ENCODE peak calls at places on chromosomes 1 and 21, in six cellular contexts. J is spleen; D is CD8-positive, alpha-beta T cell; Q is choroid plexus epithelial cell; Y is cardiac muscle cell; C is H9. U is an unnamed sample.

GRCh38 chr1:166089804-166090203 is 77.0 kb downstream of the FAM78B start:
- DNase-seq in Q (no peak), D (no peak), C (no peak), J (no peak), Y (no peak), U (no peak)

GRCh38 chr1:212098771-212099170 is 63.2 kb downstream of the DTL start:
- DNase-seq in D (no peak), Y (no peak), Q (no peak), C (no peak), J (no peak), U (no peak)

GRCh38 chr1:110462964-110463363 is 12.0 kb downstream of the PROK1 start:
- DNase-seq in C (no peak), Q (no peak), Y (no peak), D (no peak), J (peak), U (no peak)

GRCh38 chr1:86423873-86424272 is at the start of gene CLCA2:
- DNase-seq in D (no peak), Y (no peak), Q (no peak), C (no peak), J (no peak), U (no peak)

GRCh38 chr1:227869851-227870305 is 54.4 kb downstream of the PRSS38 start:
- DNase-seq in J (peak), Q (no peak), Y (no peak), C (no peak), D (peak), U (no peak)

GRCh38 chr21:41973427-41973831 is 19.6 kb upstream of the C2CD2 start:
- DNase-seq in D (no peak), Y (no peak), J (peak), C (no peak), Q (no peak), U (no peak)

GRCh38 chr1:31843506-31843905 is 27.7 kb upstream of the SPOCD1 start:
- DNase-seq in Y (no peak), C (no peak), J (no peak), Q (peak), D (no peak), U (peak)

GRCh38 chr1:58815069-58815679 is 31.3 kb upstream of the JUN start:
- DNase-seq in Q (peak), C (peak), J (peak), D (peak), Y (no peak), U (peak)

GRCh38 chr21:41222247-41223068 is 54.5 kb downstream of the BACE2 start:
- DNase-seq in C (no peak), J (no peak), Q (no peak), D (no peak), Y (no peak), U (peak)

GRCh38 chr21:41187537-41188025 is 19.6 kb downstream of the BACE2 start:
- DNase-seq in Q (no peak), Y (no peak), J (no peak), C (no peak), D (no peak), U (no peak)

GRCh38 chr1:52142220-52143153 is 598 bp downstream of the ZFYVE9 start:
- DNase-seq in D (peak), J (peak), Q (peak), C (peak), Y (peak), U (peak)

GRCh38 chr1:36350659-36351171 is 27.3 kb upstream of the EVA1B start:
- DNase-seq in C (no peak), J (peak), D (peak), Y (no peak), Q (peak), U (peak)

GRCh38 chr1:180085331-180085730 is 69.3 kb upstream of the QSOX1 start:
- DNase-seq in C (no peak), Q (no peak), D (no peak), J (no peak), Y (no peak), U (no peak)

GRCh38 chr1:7644906-7645750 is 126.0 kb upstream of the VAMP3 start:
- DNase-seq in C (no peak), Y (peak), D (no peak), Q (no peak), J (peak), U (no peak)

GRCh38 chr1:224783006-224783651 is 146.3 kb upstream of the DNAH14 start:
- DNase-seq in C (no peak), J (no peak), Q (no peak), D (no peak), Y (no peak), U (no peak)

GRCh38 chr1:53584446-53585102 is 125.4 kb downstream of the DMRTB1 start:
- DNase-seq in Q (no peak), D (no peak), Y (no peak), C (no peak), J (no peak), U (no peak)

GRCh38 chr21:35737899-35738341 is 322.4 kb downstream of the SETD4 start:
- DNase-seq in C (no peak), Y (no peak), J (no peak), D (no peak), Q (peak), U (peak)

GRCh38 chr1:212743901-212744475 is 44.3 kb upstream of the BATF3 start:
- DNase-seq in C (no peak), D (no peak), Y (no peak), J (no peak), Q (no peak), U (no peak)

GRCh38 chr1:208093046-208093445 is 151.1 kb downstream of the PLXNA2 start:
- DNase-seq in Q (no peak), C (no peak), Y (no peak), J (no peak), D (no peak), U (no peak)

GRCh38 chr1:113118266-113118665 is 45.3 kb downstream of the LRIG2 start:
- DNase-seq in Y (no peak), J (no peak), D (no peak), C (no peak), Q (no peak), U (no peak)

GRCh38 chr1:8211620-8212442 is 106.1 kb upstream of the SLC45A1 start:
- DNase-seq in Q (peak), J (no peak), D (no peak), C (no peak), Y (no peak), U (peak)

GRCh38 chr1:24966724-24967346 is 36.8 kb upstream of the RUNX3 start:
- DNase-seq in J (peak), Q (peak), C (no peak), D (no peak), Y (no peak), U (peak)

GRCh38 chr1:157085416-157085815 is 14.2 kb downstream of the ETV3L start:
- DNase-seq in D (no peak), J (no peak), Y (no peak), Q (no peak), C (no peak), U (no peak)

GRCh38 chr1:31755850-31756492 is 8.2 kb downstream of the ADGRB2 start:
- DNase-seq in Y (no peak), D (no peak), J (no peak), C (no peak), Q (no peak), U (no peak)

GRCh38 chr1:64469614-64469976 is 334 bp upstream of the CACHD1 start:
- DNase-seq in C (no peak), Y (no peak), J (no peak), Q (peak), D (no peak), U (no peak)

GRCh38 chr1:169484107-169484506 is 1.6 kb downstream of the SLC19A2 start:
- DNase-seq in C (no peak), D (no peak), Q (no peak), Y (peak), J (no peak), U (no peak)

GRCh38 chr1:20486457-20487235 is 636 bp upstream of the CAMK2N1 start:
- DNase-seq in D (no peak), C (peak), Y (peak), J (no peak), Q (no peak), U (no peak)

GRCh38 chr1:192862271-192862670 is 53.4 kb downstream of the RGS2 start:
- DNase-seq in Y (no peak), C (no peak), Q (no peak), J (no peak), D (no peak), U (no peak)

GRCh38 chr21:46284077-46284644 is 1.2 kb downstream of the MCM3AP start:
- DNase-seq in Q (no peak), D (no peak), J (no peak), C (no peak), Y (no peak), U (no peak)

GRCh38 chr1:19009882-19010321 is 53.4 kb upstream of the IFFO2 start:
- DNase-seq in Q (peak), D (no peak), J (no peak), Y (no peak), C (peak), U (peak)

GRCh38 chr1:201316556-201316955 is 33.2 kb downstream of the PKP1 start:
- DNase-seq in C (no peak), D (no peak), Q (no peak), J (no peak), Y (no peak), U (no peak)

GRCh38 chr1:145995964-145996432 is 381 bp downstream of the TXNIP start:
- DNase-seq in Q (no peak), C (no peak), J (no peak), D (no peak), Y (peak), U (no peak)

GRCh38 chr1:200182701-200183100 is 155.2 kb downstream of the NR5A2 start:
- DNase-seq in Q (no peak), J (no peak), C (no peak), D (no peak), Y (no peak), U (no peak)

DNA sequence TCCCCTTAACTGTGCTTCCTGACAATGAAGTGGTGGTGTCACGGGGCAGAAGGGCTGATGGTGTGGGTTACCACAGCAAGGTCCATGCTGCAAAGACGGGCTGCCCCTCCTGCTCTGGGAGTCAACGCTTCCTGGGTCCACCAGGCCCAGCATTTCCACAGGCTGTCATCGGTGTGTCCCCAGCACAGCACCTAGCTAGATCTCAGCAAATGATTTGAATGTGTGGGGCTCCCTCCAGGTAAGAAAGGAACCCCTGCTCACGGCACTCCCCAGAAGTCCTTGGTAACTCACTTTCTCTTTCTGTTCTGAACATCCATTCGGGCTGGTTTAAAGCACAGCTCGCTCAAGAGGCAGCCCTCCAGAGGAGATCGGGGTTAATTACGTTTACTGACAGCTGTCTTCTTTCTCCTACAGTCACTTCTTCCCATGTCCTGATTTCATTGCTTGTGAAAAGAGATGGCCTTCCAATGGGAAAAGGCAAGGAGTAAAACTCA is 27.3 kb downstream of the HIVEP3 start:
- DNase-seq in J (no peak), C (no peak), D (peak), Y (no peak), Q (peak), U (no peak)
- TF ChIP-seq CTCF in J (peak), C (peak), D (peak), Y (peak), Q (peak), U (peak)

GRCh38 chr1:114620419-114620818 is 39.0 kb upstream of the BCAS2 start:
- DNase-seq in C (no peak), Q (peak), Y (no peak), J (no peak), D (no peak), U (no peak)
- TF ChIP-seq CTCF in C (no peak), Q (no peak), Y (no peak), J (no peak), D (no peak), U (no peak)

DNA sequence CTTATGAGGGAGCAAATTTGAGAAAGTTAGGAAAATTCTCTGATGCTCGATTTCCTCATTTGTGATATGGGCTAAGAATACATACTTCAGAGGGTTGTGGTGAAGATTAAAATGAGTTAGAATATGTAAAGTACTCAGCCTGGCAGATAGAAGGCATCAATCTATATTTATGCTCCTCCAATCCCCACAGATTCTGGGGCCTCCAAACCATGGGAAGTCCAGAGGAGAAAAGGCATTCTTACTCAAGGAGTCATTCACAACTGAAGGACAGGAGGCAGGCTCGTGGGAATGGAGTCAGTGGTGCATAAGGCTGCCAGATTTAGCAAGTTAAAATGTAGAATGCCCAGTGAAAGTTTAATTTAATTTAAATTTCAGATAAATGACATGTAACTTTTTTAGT is 330.0 kb upstream of the POU3F1 start:
- DNase-seq in Y (no peak), D (no peak), Q (no peak), C (no peak), J (no peak), U (no peak)
- TF ChIP-seq CTCF in Y (no peak), D (no peak), Q (no peak), C (no peak), J (no peak), U (no peak)

GRCh38 chr1:152776361-152776760 is 1.4 kb downstream of the LCE1F start:
- DNase-seq in C (no peak), Q (no peak), J (no peak), D (no peak), Y (no peak), U (no peak)

GRCh38 chr1:152783095-152783494 is 3.0 kb upstream of the LCE1E start:
- DNase-seq in Q (no peak), D (no peak), J (no peak), Y (no peak), C (no peak), U (no peak)

GRCh38 chr1:152774875-152775274 is at the start of gene LCE1F:
- DNase-seq in C (no peak), Q (no peak), Y (no peak), J (no peak), D (no peak), U (no peak)

DNA sequence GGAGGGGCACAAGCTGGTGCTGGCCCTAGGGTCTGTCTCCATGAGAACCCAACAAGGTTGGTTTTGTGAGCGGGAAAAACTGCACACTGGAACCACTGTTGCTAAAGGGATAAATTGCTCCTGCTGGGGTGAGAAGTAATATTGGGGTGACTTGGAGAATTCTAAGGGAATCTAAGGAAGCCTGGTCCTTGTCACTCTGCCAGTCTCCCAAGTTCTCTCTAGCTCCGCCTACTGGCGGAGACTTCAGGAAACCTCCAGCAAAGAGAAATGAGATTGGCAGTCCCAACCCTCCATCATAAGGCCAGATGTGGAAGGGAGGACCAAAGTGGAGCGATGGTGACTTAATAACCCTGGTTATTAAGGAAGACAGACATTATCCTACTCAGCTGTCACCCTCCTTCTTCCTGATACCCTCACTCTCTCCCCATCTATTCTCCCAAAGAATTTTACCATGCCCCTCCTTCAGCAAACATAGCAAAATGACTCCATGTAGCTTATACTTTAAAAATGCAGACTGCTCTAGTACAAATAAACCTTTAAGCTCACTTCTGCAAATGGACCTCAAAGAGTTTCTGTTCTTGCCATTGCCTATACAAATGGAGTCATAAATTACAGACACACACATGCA is 2.7 kb downstream of the LCE1F start:
- DNase-seq in D (no peak), J (no peak), C (no peak), Y (no peak), Q (no peak), U (no peak)
- TF ChIP-seq CTCF in D (no peak), J (no peak), C (no peak), Y (no peak), Q (no peak), U (peak)

U was measured in brain microvascular endothelial cell.